ENCODE peak calls at places on chromosome 13, in eight cellular contexts. K is GM12892, R is ovary, I is Peyer's patch, J is breast epithelium, C is spleen, Y is IMR-90, F is lower leg skin. D is an unnamed sample.
A peak's percentile ranks its signal among the peaks of the same experiment; 100 is the strongest.

GRCh38 chr13:47890146-47890814 is 110.8 kb downstream of the SUCLA2 start:
- DNase-seq in I (no peak), C (no peak), Y (no peak), K (no peak), R (no peak), F (no peak), J (no peak), D (no peak)

GRCh38 chr13:106182404-106182803 is 353.1 kb downstream of the EFNB2 start:
- DNase-seq in C (no peak), F (no peak), Y (peak; percentile 92), I (no peak), J (no peak), K (no peak), R (no peak), D (no peak)

GRCh38 chr13:114144606-114145244 is 12.3 kb upstream of the RASA3 start:
- DNase-seq in C (no peak), Y (no peak), R (no peak), J (peak; percentile 35), F (peak; percentile 75), K (no peak), I (peak; percentile 13), D (no peak)

GRCh38 chr13:30331331-30331771 is 24.0 kb upstream of the KATNAL1 start:
- DNase-seq in C (no peak), F (no peak), I (no peak), R (peak; percentile 74), Y (no peak), J (no peak), K (no peak), D (no peak)

GRCh38 chr13:22740264-22740663 is 440.5 kb upstream of the SGCG start:
- DNase-seq in F (no peak), R (no peak), J (no peak), K (no peak), C (no peak), I (no peak), Y (no peak), D (no peak)

GRCh38 chr13:113448885-113449692 is 4.2 kb downstream of the ADPRHL1 start:
- DNase-seq in Y (no peak), I (peak; percentile 25), J (peak; percentile 71), F (no peak), R (peak; percentile 80), K (no peak), C (peak; percentile 80), D (peak; percentile 88)

GRCh38 chr13:98480915-98481510 is 95.9 kb downstream of the STK24 start:
- DNase-seq in J (no peak), R (peak; percentile 48), Y (peak; percentile 69), I (no peak), C (no peak), F (peak; percentile 77), K (no peak), D (no peak)

GRCh38 chr13:89869312-89869711 is 1478.2 kb upstream of the MIR17HG start:
- DNase-seq in Y (no peak), C (no peak), J (no peak), I (no peak), R (no peak), K (no peak), F (no peak), D (no peak)

GRCh38 chr13:96730676-96731075 is 263.6 kb downstream of the OXGR1 start:
- DNase-seq in Y (no peak), J (no peak), F (no peak), I (no peak), C (no peak), K (no peak), R (no peak), D (no peak)

GRCh38 chr13:98869408-98870090 is 108.3 kb downstream of the DOCK9 start:
- DNase-seq in Y (no peak), F (no peak), J (no peak), C (no peak), R (no peak), K (no peak), I (no peak), D (no peak)

GRCh38 chr13:98411617-98412310 is 165.1 kb downstream of the STK24 start:
- DNase-seq in Y (no peak), K (no peak), R (no peak), F (peak; percentile 86), I (no peak), C (no peak), J (no peak), D (peak; percentile 58)

GRCh38 chr13:30870049-30870884 is 35.8 kb upstream of the MEDAG start:
- DNase-seq in Y (peak; percentile 100), C (no peak), F (peak; percentile 96), J (no peak), R (peak; percentile 92), K (peak; percentile 40), I (no peak), D (peak; percentile 40)

GRCh38 chr13:97249093-97249787 is 27.1 kb downstream of the MBNL2 start:
- DNase-seq in R (no peak), K (no peak), Y (no peak), I (no peak), C (no peak), F (no peak), J (no peak), D (no peak)

GRCh38 chr13:24357756-24358155 is 48.4 kb downstream of the C1QTNF9 start:
- DNase-seq in J (no peak), R (no peak), K (no peak), Y (no peak), I (no peak), C (no peak), F (no peak), D (no peak)

GRCh38 chr13:99982021-99982740 is 597 bp downstream of the ZIC2 start:
- DNase-seq in R (no peak), K (no peak), C (peak; percentile 80), J (no peak), Y (no peak), I (no peak), F (no peak), D (no peak)

GRCh38 chr13:39749528-39749927 is 94.1 kb downstream of the COG6 start:
- DNase-seq in K (no peak), Y (no peak), I (no peak), C (no peak), F (no peak), R (no peak), J (no peak), D (no peak)

GRCh38 chr13:99332456-99332855 is 25.3 kb upstream of the GPR183 start:
- DNase-seq in I (no peak), F (no peak), Y (no peak), J (no peak), C (no peak), R (no peak), K (no peak), D (no peak)

GRCh38 chr13:48873598-48873997 is 102.1 kb upstream of the FNDC3A start:
- DNase-seq in R (no peak), Y (peak; percentile 59), I (no peak), F (no peak), J (no peak), C (no peak), K (no peak), D (no peak)

GRCh38 chr13:73204916-73205315 is 146.1 kb downstream of the KLF5 start:
- DNase-seq in R (no peak), J (no peak), K (no peak), C (no peak), F (no peak), Y (no peak), I (no peak), D (no peak)

GRCh38 chr13:38758278-38758677 is 71.4 kb downstream of the FREM2 start:
- DNase-seq in K (no peak), J (no peak), C (no peak), R (no peak), F (no peak), Y (no peak), I (no peak), D (no peak)

GRCh38 chr13:35502456-35502855 is 26.0 kb upstream of the MAB21L1 start:
- DNase-seq in Y (no peak), F (no peak), C (no peak), R (no peak), I (no peak), K (no peak), J (no peak), D (no peak)

GRCh38 chr13:47454986-47455385 is 546.1 kb downstream of the SUCLA2 start:
- DNase-seq in R (no peak), K (no peak), J (no peak), I (no peak), F (no peak), C (no peak), Y (peak; percentile 40), D (no peak)

GRCh38 chr13:46756977-46757376 is 40.0 kb downstream of the ESD start:
- DNase-seq in K (no peak), J (no peak), R (no peak), I (no peak), Y (peak; percentile 48), C (no peak), F (no peak), D (no peak)

GRCh38 chr13:96020941-96021340 is 32.3 kb downstream of the UGGT2 start:
- DNase-seq in I (no peak), Y (no peak), R (no peak), C (no peak), F (no peak), J (no peak), K (no peak), D (peak; percentile 66)

GRCh38 chr13:110615322-110616102 is at the start of gene NAXD:
- DNase-seq in C (peak; percentile 95), F (peak; percentile 98), I (peak; percentile 81), K (peak; percentile 98), R (peak; percentile 93), J (peak; percentile 91), Y (peak; percentile 93), D (peak; percentile 96)
- TF ChIP-seq POLR2A in C (no peak), F (no peak), I (peak; percentile 67), K (peak; percentile 56), R (peak; percentile 55), J (no peak), Y (peak; percentile 52), D (peak; percentile 82)

GRCh38 chr13:110712081-110712848 is 1.2 kb upstream of the ING1 start:
- DNase-seq in J (peak; percentile 79), F (peak; percentile 96), Y (peak; percentile 73), C (peak; percentile 97), K (peak; percentile 79), I (peak; percentile 86), R (peak; percentile 84), D (peak; percentile 87)
- TF ChIP-seq POLR2A in J (no peak), F (peak; percentile 71), Y (peak; percentile 81), C (peak; percentile 48), K (peak; percentile 72), I (peak; percentile 92), R (peak; percentile 81), D (peak; percentile 91)

DNA sequence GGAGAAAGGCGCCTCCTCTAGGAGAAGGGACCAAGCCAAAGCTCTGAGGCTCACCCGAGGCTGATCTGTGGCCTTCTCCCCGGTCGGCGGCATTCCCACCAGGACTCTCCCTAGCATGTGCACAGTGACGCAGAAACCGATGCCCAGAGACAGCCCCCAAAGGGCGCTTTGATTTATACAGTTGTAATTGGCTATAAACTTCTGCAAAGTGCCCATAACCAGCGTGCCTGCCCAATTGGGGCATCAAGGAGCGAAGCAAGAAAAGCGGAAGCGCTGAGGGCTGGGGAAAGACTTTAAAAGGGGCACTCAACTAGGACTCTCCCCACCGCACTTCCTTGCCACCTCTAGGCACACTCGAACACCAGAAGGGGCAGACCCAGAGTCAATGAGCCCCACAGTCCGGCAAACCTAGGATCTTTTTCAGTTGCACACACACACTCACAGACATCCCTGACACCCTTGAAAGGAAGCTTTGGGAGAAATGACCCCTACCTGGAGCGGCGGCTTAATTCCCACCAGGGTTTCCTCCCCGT is 1.8 kb downstream of the CDX2 start:
- DNase-seq in J (no peak), Y (no peak), K (no peak), F (peak; percentile 68), C (no peak), I (no peak), R (no peak), D (no peak)
- TF ChIP-seq POLR2A in J (no peak), Y (no peak), K (no peak), F (no peak), C (no peak), I (no peak), R (no peak), D (peak; percentile 25)

GRCh38 chr13:51768378-51768921 is 35.5 kb downstream of the DHRS12 start:
- DNase-seq in R (no peak), F (no peak), K (no peak), I (no peak), C (no peak), Y (no peak), J (no peak), D (no peak)
- TF ChIP-seq POLR2A in R (no peak), F (no peak), K (no peak), I (no peak), C (no peak), Y (no peak), J (no peak), D (no peak)